ENCODE peak calls at places on chromosomes 7 and 10, in ten cellular contexts. One of them, this sample, is unnamed.

GRCh38 chr7:39810710-39811109 is 139.3 kb upstream of the CDK13 start:
- DNase-seq in EL: no peak
- DNase-seq in Ammon's horn: no peak
- DNase-seq in left ventricle myocardium superior: no peak
- DNase-seq in cardiac fibroblast: no peak
- DNase-seq in A549: no peak
- DNase-seq in activated T-cell treated with anti-CD3 and anti-CD28 coated beads, Interleukin-2, amount 50 U/mL, for 24 hours: no peak
- DNase-seq in caudate nucleus: no peak
- DNase-seq in OCI-M1: no peak
- DNase-seq in SW480: peak
- DNase-seq in this sample: no peak

GRCh38 chr7:7099584-7100014 is 82.7 kb upstream of the C1GALT1 start:
- DNase-seq in OCI-M1: peak
- DNase-seq in SW480: peak
- DNase-seq in left ventricle myocardium superior: peak
- DNase-seq in activated T-cell treated with anti-CD3 and anti-CD28 coated beads, Interleukin-2, amount 50 U/mL, for 24 hours: no peak
- DNase-seq in Ammon's horn: peak
- DNase-seq in cardiac fibroblast: peak
- DNase-seq in EL: peak
- DNase-seq in caudate nucleus: peak
- DNase-seq in A549: peak
- DNase-seq in this sample: no peak

GRCh38 chr7:105589221-105590077 is 8.2 kb upstream of the EFCAB10 start:
- DNase-seq in Ammon's horn: peak
- DNase-seq in A549: peak
- DNase-seq in cardiac fibroblast: peak
- DNase-seq in caudate nucleus: peak
- DNase-seq in EL: peak
- DNase-seq in OCI-M1: peak
- DNase-seq in left ventricle myocardium superior: no peak
- DNase-seq in activated T-cell treated with anti-CD3 and anti-CD28 coated beads, Interleukin-2, amount 50 U/mL, for 24 hours: peak
- DNase-seq in SW480: peak
- DNase-seq in this sample: peak

GRCh38 chr7:82624337-82624736 is 180.8 kb upstream of the CACNA2D1 start:
- DNase-seq in EL: peak
- DNase-seq in Ammon's horn: no peak
- DNase-seq in A549: no peak
- DNase-seq in caudate nucleus: no peak
- DNase-seq in SW480: no peak
- DNase-seq in activated T-cell treated with anti-CD3 and anti-CD28 coated beads, Interleukin-2, amount 50 U/mL, for 24 hours: no peak
- DNase-seq in OCI-M1: no peak
- DNase-seq in left ventricle myocardium superior: no peak
- DNase-seq in cardiac fibroblast: peak
- DNase-seq in this sample: no peak

GRCh38 chr7:139714163-139714901 is 63.5 kb downstream of the HIPK2 start:
- DNase-seq in caudate nucleus: no peak
- DNase-seq in SW480: no peak
- DNase-seq in Ammon's horn: no peak
- DNase-seq in left ventricle myocardium superior: peak
- DNase-seq in EL: no peak
- DNase-seq in activated T-cell treated with anti-CD3 and anti-CD28 coated beads, Interleukin-2, amount 50 U/mL, for 24 hours: no peak
- DNase-seq in cardiac fibroblast: no peak
- DNase-seq in OCI-M1: no peak
- DNase-seq in A549: no peak
- DNase-seq in this sample: no peak

GRCh38 chr7:27160546-27161213 is 4.2 kb upstream of the HOXA7 start:
- DNase-seq in cardiac fibroblast: peak
- DNase-seq in A549: peak
- DNase-seq in left ventricle myocardium superior: peak
- DNase-seq in caudate nucleus: peak
- DNase-seq in OCI-M1: peak
- DNase-seq in EL: peak
- DNase-seq in SW480: peak
- DNase-seq in Ammon's horn: peak
- DNase-seq in activated T-cell treated with anti-CD3 and anti-CD28 coated beads, Interleukin-2, amount 50 U/mL, for 24 hours: peak
- DNase-seq in this sample: peak

GRCh38 chr7:50352282-50352681 is 47.8 kb downstream of the IKZF1 start:
- DNase-seq in cardiac fibroblast: no peak
- DNase-seq in EL: no peak
- DNase-seq in caudate nucleus: no peak
- DNase-seq in SW480: no peak
- DNase-seq in activated T-cell treated with anti-CD3 and anti-CD28 coated beads, Interleukin-2, amount 50 U/mL, for 24 hours: no peak
- DNase-seq in OCI-M1: peak
- DNase-seq in left ventricle myocardium superior: no peak
- DNase-seq in Ammon's horn: no peak
- DNase-seq in A549: no peak
- DNase-seq in this sample: no peak

GRCh38 chr7:13965077-13965476 is 24.4 kb downstream of the ETV1 start:
- DNase-seq in Ammon's horn: no peak
- DNase-seq in left ventricle myocardium superior: no peak
- DNase-seq in cardiac fibroblast: no peak
- DNase-seq in activated T-cell treated with anti-CD3 and anti-CD28 coated beads, Interleukin-2, amount 50 U/mL, for 24 hours: no peak
- DNase-seq in OCI-M1: no peak
- DNase-seq in caudate nucleus: no peak
- DNase-seq in EL: no peak
- DNase-seq in SW480: no peak
- DNase-seq in A549: no peak
- DNase-seq in this sample: no peak

GRCh38 chr7:34091330-34091917 is 186.1 kb downstream of the BMPER start:
- DNase-seq in SW480: peak
- DNase-seq in Ammon's horn: peak
- DNase-seq in left ventricle myocardium superior: no peak
- DNase-seq in OCI-M1: peak
- DNase-seq in caudate nucleus: no peak
- DNase-seq in activated T-cell treated with anti-CD3 and anti-CD28 coated beads, Interleukin-2, amount 50 U/mL, for 24 hours: no peak
- DNase-seq in cardiac fibroblast: peak
- DNase-seq in A549: peak
- DNase-seq in EL: peak
- DNase-seq in this sample: peak

GRCh38 chr7:460374-461117 is 59.1 kb downstream of the PDGFA start:
- DNase-seq in A549: no peak
- DNase-seq in SW480: peak
- DNase-seq in left ventricle myocardium superior: no peak
- DNase-seq in cardiac fibroblast: peak
- DNase-seq in EL: peak
- DNase-seq in OCI-M1: no peak
- DNase-seq in activated T-cell treated with anti-CD3 and anti-CD28 coated beads, Interleukin-2, amount 50 U/mL, for 24 hours: no peak
- DNase-seq in Ammon's horn: no peak
- DNase-seq in caudate nucleus: no peak
- DNase-seq in this sample: no peak

GRCh38 chr10:48947690-48948418 is 8.2 kb upstream of the LRRC18 start:
- DNase-seq in SW480: no peak
- DNase-seq in cardiac fibroblast: no peak
- DNase-seq in EL: no peak
- DNase-seq in Ammon's horn: no peak
- DNase-seq in OCI-M1: no peak
- DNase-seq in activated T-cell treated with anti-CD3 and anti-CD28 coated beads, Interleukin-2, amount 50 U/mL, for 24 hours: no peak
- DNase-seq in left ventricle myocardium superior: no peak
- DNase-seq in caudate nucleus: no peak
- DNase-seq in A549: no peak
- DNase-seq in this sample: no peak

GRCh38 chr7:138726288-138726687 is 25.1 kb upstream of the SVOPL start:
- DNase-seq in caudate nucleus: no peak
- DNase-seq in activated T-cell treated with anti-CD3 and anti-CD28 coated beads, Interleukin-2, amount 50 U/mL, for 24 hours: no peak
- DNase-seq in Ammon's horn: no peak
- DNase-seq in A549: no peak
- DNase-seq in left ventricle myocardium superior: no peak
- DNase-seq in OCI-M1: no peak
- DNase-seq in EL: no peak
- DNase-seq in SW480: no peak
- DNase-seq in cardiac fibroblast: no peak
- DNase-seq in this sample: no peak

GRCh38 chr10:126847666-126848065 is 57.6 kb upstream of the DOCK1 start:
- DNase-seq in OCI-M1: no peak
- DNase-seq in A549: no peak
- DNase-seq in EL: no peak
- DNase-seq in Ammon's horn: no peak
- DNase-seq in cardiac fibroblast: no peak
- DNase-seq in activated T-cell treated with anti-CD3 and anti-CD28 coated beads, Interleukin-2, amount 50 U/mL, for 24 hours: no peak
- DNase-seq in SW480: no peak
- DNase-seq in caudate nucleus: no peak
- DNase-seq in left ventricle myocardium superior: no peak
- DNase-seq in this sample: no peak

GRCh38 chr10:45001382-45002148 is 842 bp downstream of the ZNF22 start:
- DNase-seq in A549: peak
- DNase-seq in SW480: peak
- DNase-seq in activated T-cell treated with anti-CD3 and anti-CD28 coated beads, Interleukin-2, amount 50 U/mL, for 24 hours: peak
- DNase-seq in cardiac fibroblast: peak
- DNase-seq in Ammon's horn: peak
- DNase-seq in caudate nucleus: no peak
- DNase-seq in EL: peak
- DNase-seq in OCI-M1: peak
- DNase-seq in left ventricle myocardium superior: peak
- DNase-seq in this sample: peak

GRCh38 chr7:2106920-2107319 is 125.8 kb downstream of the MAD1L1 start:
- DNase-seq in left ventricle myocardium superior: peak
- DNase-seq in OCI-M1: no peak
- DNase-seq in SW480: no peak
- DNase-seq in cardiac fibroblast: no peak
- DNase-seq in Ammon's horn: no peak
- DNase-seq in A549: no peak
- DNase-seq in caudate nucleus: peak
- DNase-seq in activated T-cell treated with anti-CD3 and anti-CD28 coated beads, Interleukin-2, amount 50 U/mL, for 24 hours: no peak
- DNase-seq in EL: peak
- DNase-seq in this sample: no peak

GRCh38 chr10:129970404-129971364 is 6.6 kb upstream of the EBF3 start:
- DNase-seq in activated T-cell treated with anti-CD3 and anti-CD28 coated beads, Interleukin-2, amount 50 U/mL, for 24 hours: peak
- DNase-seq in A549: no peak
- DNase-seq in EL: no peak
- DNase-seq in OCI-M1: no peak
- DNase-seq in left ventricle myocardium superior: peak
- DNase-seq in Ammon's horn: no peak
- DNase-seq in cardiac fibroblast: peak
- DNase-seq in caudate nucleus: no peak
- DNase-seq in SW480: no peak
- DNase-seq in this sample: no peak

GRCh38 chr10:33927347-33927746 is 592.9 kb upstream of the NRP1 start:
- DNase-seq in A549: no peak
- DNase-seq in SW480: peak
- DNase-seq in OCI-M1: peak
- DNase-seq in Ammon's horn: no peak
- DNase-seq in cardiac fibroblast: peak
- DNase-seq in left ventricle myocardium superior: no peak
- DNase-seq in caudate nucleus: no peak
- DNase-seq in EL: peak
- DNase-seq in activated T-cell treated with anti-CD3 and anti-CD28 coated beads, Interleukin-2, amount 50 U/mL, for 24 hours: no peak
- DNase-seq in this sample: no peak

GRCh38 chr7:74282748-74283459 is 6.3 kb upstream of the CLIP2 start:
- DNase-seq in left ventricle myocardium superior: peak
- DNase-seq in caudate nucleus: no peak
- DNase-seq in EL: no peak
- DNase-seq in activated T-cell treated with anti-CD3 and anti-CD28 coated beads, Interleukin-2, amount 50 U/mL, for 24 hours: no peak
- DNase-seq in A549: no peak
- DNase-seq in cardiac fibroblast: no peak
- DNase-seq in OCI-M1: no peak
- DNase-seq in SW480: no peak
- DNase-seq in Ammon's horn: no peak
- DNase-seq in this sample: no peak

GRCh38 chr10:119769886-119770285 is 44.0 kb downstream of the INPP5F start:
- DNase-seq in Ammon's horn: no peak
- DNase-seq in left ventricle myocardium superior: no peak
- DNase-seq in caudate nucleus: no peak
- DNase-seq in EL: peak
- DNase-seq in OCI-M1: peak
- DNase-seq in cardiac fibroblast: peak
- DNase-seq in activated T-cell treated with anti-CD3 and anti-CD28 coated beads, Interleukin-2, amount 50 U/mL, for 24 hours: no peak
- DNase-seq in SW480: no peak
- DNase-seq in A549: no peak
- DNase-seq in this sample: no peak

GRCh38 chr7:20514364-20514763 is 101.1 kb upstream of the ABCB5 start:
- DNase-seq in activated T-cell treated with anti-CD3 and anti-CD28 coated beads, Interleukin-2, amount 50 U/mL, for 24 hours: no peak
- DNase-seq in A549: no peak
- DNase-seq in cardiac fibroblast: peak
- DNase-seq in OCI-M1: peak
- DNase-seq in SW480: peak
- DNase-seq in left ventricle myocardium superior: peak
- DNase-seq in Ammon's horn: peak
- DNase-seq in EL: peak
- DNase-seq in caudate nucleus: peak
- DNase-seq in this sample: peak

GRCh38 chr10:87058171-87058570 is 36.5 kb downstream of the GLUD1 start:
- DNase-seq in SW480: no peak
- DNase-seq in cardiac fibroblast: no peak
- DNase-seq in EL: no peak
- DNase-seq in Ammon's horn: peak
- DNase-seq in A549: no peak
- DNase-seq in caudate nucleus: no peak
- DNase-seq in left ventricle myocardium superior: no peak
- DNase-seq in activated T-cell treated with anti-CD3 and anti-CD28 coated beads, Interleukin-2, amount 50 U/mL, for 24 hours: no peak
- DNase-seq in OCI-M1: no peak
- DNase-seq in this sample: no peak

GRCh38 chr7:586494-586893 is 66.8 kb upstream of the PDGFA start:
- DNase-seq in Ammon's horn: no peak
- DNase-seq in A549: no peak
- DNase-seq in caudate nucleus: no peak
- DNase-seq in EL: no peak
- DNase-seq in cardiac fibroblast: no peak
- DNase-seq in SW480: no peak
- DNase-seq in left ventricle myocardium superior: peak
- DNase-seq in OCI-M1: no peak
- DNase-seq in activated T-cell treated with anti-CD3 and anti-CD28 coated beads, Interleukin-2, amount 50 U/mL, for 24 hours: no peak
- DNase-seq in this sample: no peak

GRCh38 chr10:126315471-126316177 is 72.7 kb downstream of the ADAM12 start:
- DNase-seq in OCI-M1: no peak
- DNase-seq in caudate nucleus: no peak
- DNase-seq in EL: peak
- DNase-seq in cardiac fibroblast: peak
- DNase-seq in activated T-cell treated with anti-CD3 and anti-CD28 coated beads, Interleukin-2, amount 50 U/mL, for 24 hours: no peak
- DNase-seq in A549: no peak
- DNase-seq in left ventricle myocardium superior: no peak
- DNase-seq in Ammon's horn: no peak
- DNase-seq in SW480: no peak
- DNase-seq in this sample: no peak

GRCh38 chr10:33588974-33589600 is 254.6 kb upstream of the NRP1 start:
- DNase-seq in Ammon's horn: no peak
- DNase-seq in cardiac fibroblast: no peak
- DNase-seq in SW480: no peak
- DNase-seq in left ventricle myocardium superior: no peak
- DNase-seq in EL: no peak
- DNase-seq in OCI-M1: no peak
- DNase-seq in A549: no peak
- DNase-seq in caudate nucleus: no peak
- DNase-seq in activated T-cell treated with anti-CD3 and anti-CD28 coated beads, Interleukin-2, amount 50 U/mL, for 24 hours: no peak
- DNase-seq in this sample: no peak

GRCh38 chr7:2681954-2682799 is 5.8 kb upstream of the AMZ1 start:
- DNase-seq in EL: no peak
- DNase-seq in caudate nucleus: peak
- DNase-seq in activated T-cell treated with anti-CD3 and anti-CD28 coated beads, Interleukin-2, amount 50 U/mL, for 24 hours: no peak
- DNase-seq in A549: no peak
- DNase-seq in cardiac fibroblast: no peak
- DNase-seq in left ventricle myocardium superior: no peak
- DNase-seq in OCI-M1: no peak
- DNase-seq in SW480: no peak
- DNase-seq in Ammon's horn: peak
- DNase-seq in this sample: no peak

GRCh38 chr10:46254007-46254383 is 32.8 kb upstream of the ANTXRL start:
- DNase-seq in left ventricle myocardium superior: no peak
- DNase-seq in activated T-cell treated with anti-CD3 and anti-CD28 coated beads, Interleukin-2, amount 50 U/mL, for 24 hours: no peak
- DNase-seq in EL: no peak
- DNase-seq in A549: no peak
- DNase-seq in caudate nucleus: no peak
- DNase-seq in OCI-M1: no peak
- DNase-seq in cardiac fibroblast: no peak
- DNase-seq in SW480: no peak
- DNase-seq in Ammon's horn: no peak
- DNase-seq in this sample: no peak

GRCh38 chr10:49408437-49409306 is 12.8 kb upstream of the DRGX start:
- DNase-seq in cardiac fibroblast: no peak
- DNase-seq in A549: no peak
- DNase-seq in OCI-M1: peak
- DNase-seq in left ventricle myocardium superior: no peak
- DNase-seq in activated T-cell treated with anti-CD3 and anti-CD28 coated beads, Interleukin-2, amount 50 U/mL, for 24 hours: no peak
- DNase-seq in SW480: no peak
- DNase-seq in caudate nucleus: no peak
- DNase-seq in Ammon's horn: no peak
- DNase-seq in EL: no peak
- DNase-seq in this sample: no peak

GRCh38 chr7:143882020-143882610 is 19.9 kb downstream of the TCAF1 start:
- DNase-seq in cardiac fibroblast: peak
- DNase-seq in left ventricle myocardium superior: peak
- DNase-seq in EL: peak
- DNase-seq in OCI-M1: no peak
- DNase-seq in SW480: no peak
- DNase-seq in A549: no peak
- DNase-seq in activated T-cell treated with anti-CD3 and anti-CD28 coated beads, Interleukin-2, amount 50 U/mL, for 24 hours: no peak
- DNase-seq in caudate nucleus: peak
- DNase-seq in Ammon's horn: peak
- DNase-seq in this sample: no peak

This sample was measured in MM.1S.